ENCODE peak calls at places on chromosomes 5 and 9, in five cellular contexts. U, Q, D, O and C are unnamed samples.

GRCh38 chr9:133387680-133388079 is 11.5 kb downstream of the STKLD1 start:
- DNase-seq in U (no peak), D (no peak), O (peak; percentile 94), Q (no peak), C (no peak)

GRCh38 chr9:36748322-36748899 is 175.7 kb downstream of the MELK start:
- DNase-seq in O (no peak), D (peak; percentile 67), Q (no peak), U (peak; percentile 23), C (no peak)

GRCh38 chr9:72453797-72454196 is 67.6 kb upstream of the TMC1 start:
- DNase-seq in O (no peak), D (no peak), Q (no peak), U (no peak), C (no peak)

GRCh38 chr9:18743976-18744375 is 270.0 kb downstream of the ADAMTSL1 start:
- DNase-seq in O (no peak), D (peak; percentile 67), Q (no peak), U (no peak), C (no peak)

GRCh38 chr5:95043648-95044047 is 241.2 kb downstream of the MCTP1 start:
- DNase-seq in Q (no peak), O (no peak), D (no peak), U (no peak), C (no peak)

GRCh38 chr5:71663570-71663969 is 55.5 kb upstream of the CARTPT start:
- DNase-seq in U (no peak), O (no peak), D (no peak), Q (no peak), C (no peak)

GRCh38 chr5:14928661-14929060 is 57.1 kb upstream of the ANKH start:
- DNase-seq in O (no peak), Q (no peak), U (no peak), D (peak; percentile 62), C (no peak)

GRCh38 chr5:131475416-131476045 is 159.5 kb downstream of the RAPGEF6 start:
- DNase-seq in D (peak; percentile 33), O (no peak), Q (no peak), U (no peak), C (no peak)

GRCh38 chr9:87868635-87869034 is 14.0 kb upstream of the SPATA31E1 start:
- DNase-seq in U (no peak), O (no peak), D (no peak), Q (no peak), C (no peak)

GRCh38 chr5:61599370-61600140 is 267.5 kb downstream of the ZSWIM6 start:
- DNase-seq in Q (no peak), U (no peak), O (peak; percentile 95), D (peak; percentile 45), C (no peak)

GRCh38 chr5:132258102-132259060 is 885 bp downstream of the PDLIM4 start:
- DNase-seq in U (no peak), D (peak; percentile 64), Q (no peak), O (no peak), C (no peak)

GRCh38 chr9:33461474-33461873 is 12.2 kb downstream of the NOL6 start:
- DNase-seq in Q (no peak), D (no peak), U (no peak), O (no peak), C (no peak)

GRCh38 chr9:77975023-77975422 is 56.6 kb downstream of the GNAQ start:
- DNase-seq in D (no peak), U (no peak), O (no peak), Q (no peak), C (no peak)

GRCh38 chr9:136565722-136566552 is 20.1 kb upstream of the NOTCH1 start:
- DNase-seq in O (no peak), Q (no peak), D (no peak), U (no peak), C (no peak)

GRCh38 chr5:109467058-109467457 is 57.3 kb upstream of the PJA2 start:
- DNase-seq in D (no peak), U (no peak), O (no peak), Q (no peak), C (no peak)

GRCh38 chr9:35627575-35627974 is 9.4 kb upstream of the CD72 start:
- DNase-seq in Q (no peak), D (no peak), U (no peak), O (no peak), C (no peak)

GRCh38 chr5:42423285-42424152 is at the start of gene GHR:
- DNase-seq in Q (peak; percentile 80), O (peak; percentile 74), U (peak; percentile 89), D (peak; percentile 96), C (peak; percentile 72)

GRCh38 chr9:133108794-133109641 is 12.0 kb downstream of the RALGDS start:
- DNase-seq in U (no peak), O (no peak), D (no peak), Q (no peak), C (no peak)

GRCh38 chr5:81068635-81069034 is 108.5 kb downstream of the RASGRF2 start:
- DNase-seq in Q (no peak), U (no peak), O (no peak), D (no peak), C (no peak)

GRCh38 chr5:78745985-78746384 is 97.4 kb upstream of the LHFPL2 start:
- DNase-seq in Q (no peak), O (no peak), D (no peak), U (no peak), C (no peak)

GRCh38 chr9:38662763-38663593 is 42.6 kb upstream of the ANKRD18A start:
- DNase-seq in D (peak; percentile 92), Q (peak; percentile 9), U (no peak), O (peak; percentile 39), C (no peak)

GRCh38 chr9:134060546-134060945 is 7.3 kb downstream of the BRD3 start:
- DNase-seq in U (no peak), Q (no peak), D (no peak), O (no peak), C (no peak)